ENCODE peak calls at places on chromosomes 7 and 10, in eight cellular contexts. One of them, this sample, is unnamed.

GRCh38 chr7:40199076-40199802 is 64.4 kb downstream of the SUGCT start:
- DNase-seq in AG10803: peak
- DNase-seq in right lobe of liver: no peak
- DNase-seq in body of pancreas: no peak
- DNase-seq in H1: no peak
- DNase-seq in psoas muscle: no peak
- DNase-seq in cardiac muscle cell: peak
- DNase-seq in RWPE2: no peak
- DNase-seq in this sample: no peak

GRCh38 chr10:13775786-13776780 is 189.3 kb downstream of the PRPF18 start:
- DNase-seq in AG10803: peak
- DNase-seq in psoas muscle: no peak
- DNase-seq in RWPE2: no peak
- DNase-seq in right lobe of liver: no peak
- DNase-seq in body of pancreas: no peak
- DNase-seq in H1: no peak
- DNase-seq in cardiac muscle cell: peak
- DNase-seq in this sample: no peak

GRCh38 chr10:42975558-42976352 is 101.1 kb upstream of the RET start:
- DNase-seq in psoas muscle: peak
- DNase-seq in AG10803: no peak
- DNase-seq in body of pancreas: peak
- DNase-seq in H1: no peak
- DNase-seq in cardiac muscle cell: no peak
- DNase-seq in RWPE2: peak
- DNase-seq in right lobe of liver: peak
- DNase-seq in this sample: no peak

GRCh38 chr10:129848084-129848483 is 116.0 kb downstream of the EBF3 start:
- DNase-seq in H1: no peak
- DNase-seq in cardiac muscle cell: no peak
- DNase-seq in RWPE2: no peak
- DNase-seq in psoas muscle: no peak
- DNase-seq in right lobe of liver: no peak
- DNase-seq in body of pancreas: no peak
- DNase-seq in AG10803: no peak
- DNase-seq in this sample: no peak

GRCh38 chr10:76899490-76899889 is 738.1 kb downstream of the KCNMA1 start:
- DNase-seq in H1: no peak
- DNase-seq in psoas muscle: no peak
- DNase-seq in cardiac muscle cell: no peak
- DNase-seq in RWPE2: no peak
- DNase-seq in body of pancreas: no peak
- DNase-seq in right lobe of liver: no peak
- DNase-seq in AG10803: peak
- DNase-seq in this sample: no peak

GRCh38 chr10:125002044-125002422 is 60.1 kb downstream of the ZRANB1 start:
- DNase-seq in right lobe of liver: peak
- DNase-seq in body of pancreas: no peak
- DNase-seq in cardiac muscle cell: no peak
- DNase-seq in psoas muscle: no peak
- DNase-seq in RWPE2: no peak
- DNase-seq in AG10803: no peak
- DNase-seq in H1: no peak
- DNase-seq in this sample: no peak

GRCh38 chr10:119867317-119867716 is 5.3 kb downstream of the MCMBP start:
- DNase-seq in RWPE2: no peak
- DNase-seq in H1: no peak
- DNase-seq in body of pancreas: no peak
- DNase-seq in cardiac muscle cell: no peak
- DNase-seq in right lobe of liver: no peak
- DNase-seq in AG10803: no peak
- DNase-seq in psoas muscle: no peak
- DNase-seq in this sample: no peak

GRCh38 chr7:113891828-113892227 is 27.0 kb downstream of the PPP1R3A start:
- DNase-seq in cardiac muscle cell: peak
- DNase-seq in right lobe of liver: no peak
- DNase-seq in psoas muscle: no peak
- DNase-seq in body of pancreas: no peak
- DNase-seq in H1: no peak
- DNase-seq in RWPE2: no peak
- DNase-seq in AG10803: peak
- DNase-seq in this sample: no peak

GRCh38 chr10:42950606-42951485 is 126.0 kb upstream of the RET start:
- DNase-seq in psoas muscle: no peak
- DNase-seq in RWPE2: no peak
- DNase-seq in cardiac muscle cell: no peak
- DNase-seq in right lobe of liver: no peak
- DNase-seq in H1: peak
- DNase-seq in body of pancreas: no peak
- DNase-seq in AG10803: no peak
- DNase-seq in this sample: peak

GRCh38 chr10:100562008-100562672 is 26.4 kb downstream of the HIF1AN start:
- DNase-seq in psoas muscle: peak
- DNase-seq in RWPE2: peak
- DNase-seq in AG10803: peak
- DNase-seq in H1: peak
- DNase-seq in right lobe of liver: peak
- DNase-seq in body of pancreas: peak
- DNase-seq in cardiac muscle cell: peak
- DNase-seq in this sample: peak

GRCh38 chr7:106111671-106112117 is 418 bp downstream of the SYPL1 start:
- DNase-seq in AG10803: peak
- DNase-seq in right lobe of liver: peak
- DNase-seq in H1: no peak
- DNase-seq in RWPE2: no peak
- DNase-seq in cardiac muscle cell: peak
- DNase-seq in psoas muscle: peak
- DNase-seq in body of pancreas: no peak
- DNase-seq in this sample: peak

GRCh38 chr10:95171336-95171735 is 22.7 kb upstream of the ACSM6 start:
- DNase-seq in right lobe of liver: no peak
- DNase-seq in H1: no peak
- DNase-seq in body of pancreas: no peak
- DNase-seq in AG10803: no peak
- DNase-seq in cardiac muscle cell: no peak
- DNase-seq in psoas muscle: no peak
- DNase-seq in RWPE2: no peak
- DNase-seq in this sample: no peak

GRCh38 chr7:41695661-41696322 is 7.1 kb downstream of the INHBA start:
- DNase-seq in body of pancreas: no peak
- DNase-seq in right lobe of liver: no peak
- DNase-seq in RWPE2: no peak
- DNase-seq in AG10803: peak
- DNase-seq in cardiac muscle cell: peak
- DNase-seq in psoas muscle: no peak
- DNase-seq in H1: no peak
- DNase-seq in this sample: no peak

DNA sequence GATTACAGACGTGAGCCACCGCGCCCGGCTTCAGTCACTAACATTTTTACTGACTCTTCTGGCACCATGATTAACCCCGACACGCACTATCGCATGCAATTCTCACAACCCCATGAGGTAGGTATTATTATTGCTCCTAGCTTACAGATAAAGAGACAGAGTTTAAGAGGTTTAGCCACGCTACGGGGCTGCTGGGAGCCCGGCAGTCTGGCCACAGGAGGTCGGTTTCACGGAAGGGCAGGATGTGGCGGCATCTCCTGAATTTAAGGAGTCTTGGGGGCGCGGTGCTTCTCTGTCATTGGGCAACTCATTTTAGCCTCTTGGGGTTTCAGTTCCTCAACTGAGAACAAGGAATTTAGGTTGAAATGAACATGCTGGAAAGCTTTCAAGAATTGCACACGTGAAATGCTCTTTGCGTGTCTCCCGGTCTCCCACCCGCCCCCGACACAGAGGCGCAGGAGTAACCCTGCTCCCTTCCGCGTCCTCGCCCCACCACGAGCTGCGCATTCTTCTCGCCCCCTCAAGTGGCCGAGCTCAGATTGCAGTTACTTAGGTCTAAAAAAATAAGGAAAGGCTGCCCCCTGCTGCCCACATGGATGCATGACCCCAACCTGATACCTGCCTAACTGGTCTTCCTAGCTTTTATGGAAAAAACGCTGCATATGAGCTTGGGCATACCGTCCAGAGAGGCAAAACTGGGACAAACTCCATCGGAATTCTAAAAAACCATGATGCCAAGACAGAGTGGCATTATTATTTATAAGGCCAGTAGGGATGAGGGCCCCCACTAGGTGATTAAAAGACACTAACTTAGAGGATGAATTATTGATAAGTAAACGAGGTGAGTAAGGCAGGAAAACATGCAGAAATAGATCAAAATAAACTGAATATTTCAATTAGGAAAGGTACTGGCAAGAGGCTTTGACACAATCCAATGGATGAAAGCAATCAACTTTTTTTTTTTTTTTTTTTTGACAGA is 12.4 kb downstream of the PRSS2 start:
- DNase-seq in H1: peak
- DNase-seq in RWPE2: peak
- DNase-seq in psoas muscle: peak
- DNase-seq in body of pancreas: peak
- DNase-seq in right lobe of liver: peak
- DNase-seq in AG10803: peak
- DNase-seq in cardiac muscle cell: peak
- DNase-seq in this sample: peak
- TF ChIP-seq CTCF in H1: peak
- TF ChIP-seq CTCF in RWPE2: peak
- TF ChIP-seq CTCF in psoas muscle: peak
- TF ChIP-seq CTCF in body of pancreas: peak
- TF ChIP-seq CTCF in right lobe of liver: peak
- TF ChIP-seq CTCF in AG10803: peak
- TF ChIP-seq CTCF in cardiac muscle cell: peak
- TF ChIP-seq CTCF in this sample: peak

GRCh38 chr10:116630020-116630419 is 9.3 kb downstream of the PNLIPRP2 start:
- DNase-seq in psoas muscle: no peak
- DNase-seq in RWPE2: no peak
- DNase-seq in AG10803: no peak
- DNase-seq in cardiac muscle cell: no peak
- DNase-seq in body of pancreas: peak
- DNase-seq in H1: no peak
- DNase-seq in right lobe of liver: no peak
- DNase-seq in this sample: no peak

GRCh38 chr10:116629340-116629739 is 8.6 kb downstream of the PNLIPRP2 start:
- DNase-seq in RWPE2: no peak
- DNase-seq in cardiac muscle cell: no peak
- DNase-seq in H1: no peak
- DNase-seq in psoas muscle: no peak
- DNase-seq in AG10803: no peak
- DNase-seq in right lobe of liver: no peak
- DNase-seq in body of pancreas: peak
- DNase-seq in this sample: no peak

GRCh38 chr10:116626815-116627214 is 6.1 kb downstream of the PNLIPRP2 start:
- DNase-seq in H1: no peak
- DNase-seq in AG10803: no peak
- DNase-seq in right lobe of liver: no peak
- DNase-seq in RWPE2: no peak
- DNase-seq in psoas muscle: no peak
- DNase-seq in body of pancreas: peak
- DNase-seq in cardiac muscle cell: no peak
- DNase-seq in this sample: no peak

GRCh38 chr10:116625845-116626244 is 5.1 kb downstream of the PNLIPRP2 start:
- DNase-seq in RWPE2: no peak
- DNase-seq in AG10803: no peak
- DNase-seq in body of pancreas: peak
- DNase-seq in right lobe of liver: no peak
- DNase-seq in cardiac muscle cell: no peak
- DNase-seq in H1: no peak
- DNase-seq in psoas muscle: no peak
- DNase-seq in this sample: no peak

DNA sequence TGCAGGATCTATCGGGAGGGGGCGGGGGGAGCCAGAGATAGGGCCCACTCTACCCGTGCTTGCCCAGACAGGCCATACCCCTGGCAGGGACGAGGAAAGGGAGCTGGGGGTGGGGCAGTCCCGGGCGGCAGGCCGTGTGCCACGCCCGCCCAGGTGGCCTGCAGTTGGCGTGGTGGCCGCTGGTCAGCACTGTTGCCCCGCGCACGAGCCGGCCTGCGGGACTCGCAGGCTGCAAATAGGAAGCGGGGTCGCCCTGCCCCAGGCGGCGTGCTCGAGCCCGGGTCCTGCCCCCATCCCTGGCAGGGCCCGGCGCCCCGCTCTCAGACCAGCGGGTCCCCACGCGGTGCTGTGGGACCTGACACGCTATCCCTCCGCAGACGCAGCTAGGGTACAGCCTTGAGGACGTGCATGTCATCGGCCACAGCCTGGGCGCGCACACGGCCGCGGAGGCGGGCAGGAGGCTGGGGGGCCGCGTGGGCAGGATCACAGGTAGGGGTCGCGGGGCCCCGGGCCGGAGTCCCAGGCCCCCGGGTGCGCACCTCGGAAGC is 6.7 kb downstream of the PNLIPRP2 start:
- DNase-seq in H1: peak
- DNase-seq in psoas muscle: no peak
- DNase-seq in AG10803: no peak
- DNase-seq in right lobe of liver: peak
- DNase-seq in RWPE2: no peak
- DNase-seq in cardiac muscle cell: peak
- DNase-seq in body of pancreas: peak
- DNase-seq in this sample: no peak
- TF ChIP-seq CTCF in H1: peak
- TF ChIP-seq CTCF in psoas muscle: peak
- TF ChIP-seq CTCF in AG10803: peak
- TF ChIP-seq CTCF in right lobe of liver: peak
- TF ChIP-seq CTCF in RWPE2: peak
- TF ChIP-seq CTCF in cardiac muscle cell: peak
- TF ChIP-seq CTCF in body of pancreas: peak
- TF ChIP-seq CTCF in this sample: no peak

DNA sequence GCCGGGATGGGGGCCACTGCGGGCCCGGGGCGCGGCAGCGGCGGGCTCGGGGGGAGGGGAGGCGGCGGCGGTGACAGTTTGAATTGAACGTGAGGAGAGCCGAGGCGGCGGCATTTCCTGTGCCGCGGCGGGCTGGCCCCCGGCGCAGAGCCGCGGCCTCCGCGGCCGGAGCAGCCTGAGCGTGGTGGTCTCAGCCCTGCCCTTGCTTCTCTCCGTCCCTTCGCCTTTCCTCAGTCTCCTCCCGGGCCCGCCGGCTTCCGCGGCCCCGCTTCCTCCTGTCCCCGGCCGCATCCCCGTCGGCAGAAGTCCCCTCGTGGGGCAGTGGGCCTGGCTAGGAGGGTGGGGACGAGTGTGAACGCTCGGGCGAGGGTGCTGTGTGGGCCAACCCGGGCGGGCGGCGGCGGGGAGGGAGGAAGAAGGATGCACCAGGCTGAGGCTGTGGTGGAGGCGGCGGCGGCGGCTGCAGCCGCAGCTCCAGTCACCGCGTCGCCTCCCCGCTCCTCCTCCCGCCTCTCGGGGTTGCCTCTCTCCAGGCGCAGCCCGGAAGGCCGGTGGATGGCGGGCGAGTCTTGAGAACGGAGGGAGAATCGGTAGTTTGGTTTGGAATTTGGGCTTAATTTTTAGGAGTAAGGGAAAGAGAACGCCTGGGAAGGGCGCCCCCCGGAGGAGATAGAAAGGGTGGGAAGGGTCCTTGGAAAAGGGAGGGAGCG is 690 bp downstream of the SEPTIN7 start:
- DNase-seq in cardiac muscle cell: peak
- DNase-seq in H1: peak
- DNase-seq in psoas muscle: peak
- DNase-seq in RWPE2: peak
- DNase-seq in body of pancreas: peak
- DNase-seq in right lobe of liver: peak
- DNase-seq in AG10803: peak
- DNase-seq in this sample: peak
- TF ChIP-seq CTCF in cardiac muscle cell: peak
- TF ChIP-seq CTCF in H1: peak
- TF ChIP-seq CTCF in psoas muscle: peak
- TF ChIP-seq CTCF in RWPE2: peak
- TF ChIP-seq CTCF in body of pancreas: peak
- TF ChIP-seq CTCF in right lobe of liver: peak
- TF ChIP-seq CTCF in AG10803: peak
- TF ChIP-seq CTCF in this sample: peak

GRCh38 chr10:101889256-101890210 is 45.9 kb upstream of the KCNIP2 start:
- DNase-seq in body of pancreas: peak
- DNase-seq in RWPE2: no peak
- DNase-seq in psoas muscle: peak
- DNase-seq in cardiac muscle cell: peak
- DNase-seq in AG10803: peak
- DNase-seq in right lobe of liver: peak
- DNase-seq in H1: peak
- DNase-seq in this sample: peak
- TF ChIP-seq CTCF in body of pancreas: peak
- TF ChIP-seq CTCF in RWPE2: peak
- TF ChIP-seq CTCF in psoas muscle: peak
- TF ChIP-seq CTCF in cardiac muscle cell: peak
- TF ChIP-seq CTCF in AG10803: peak
- TF ChIP-seq CTCF in right lobe of liver: peak
- TF ChIP-seq CTCF in H1: peak
- TF ChIP-seq CTCF in this sample: peak